ENCODE peak calls at places on chromosome 9, in ten cellular contexts. A, H, Y, J, G, T, C, R, X and W are unnamed samples. For H3K4me1, the result is how much of the 10 kb centered on the place peaks cover.

GRCh38 chr9:33029106-33029788 is 4.2 kb downstream of the DNAJA1 start:
- DNase-seq in A (no peak), H (no peak), Y (no peak), J (no peak), G (no peak), T (no peak), C (no peak), R (no peak), X (no peak), W (no peak)

GRCh38 chr9:120542701-120543490 is 37.1 kb downstream of the CDK5RAP2 start:
- DNase-seq in A (no peak), H (no peak), Y (no peak), J (no peak), G (no peak), T (no peak), C (no peak), R (no peak), X (no peak), W (no peak)

GRCh38 chr9:111094433-111095421 is 56.5 kb upstream of the LPAR1 start:
- DNase-seq in A (peak), H (peak), Y (peak), J (no peak), G (peak), T (no peak), C (no peak), R (no peak), X (no peak), W (no peak)

GRCh38 chr9:127539259-127539981 is 72.7 kb upstream of the STXBP1 start:
- DNase-seq in A (no peak), H (no peak), Y (no peak), J (no peak), G (no peak), T (no peak), C (no peak), R (no peak), X (peak), W (no peak)

GRCh38 chr9:106718996-106719395 is 144.0 kb upstream of the ZNF462 start:
- DNase-seq in A (no peak), H (no peak), Y (no peak), J (no peak), G (no peak), T (no peak), C (no peak), R (no peak), X (no peak), W (no peak)

GRCh38 chr9:13358128-13358527 is 78.6 kb upstream of the MPDZ start:
- DNase-seq in A (no peak), H (no peak), Y (no peak), J (no peak), G (no peak), T (no peak), C (no peak), R (no peak), X (no peak), W (no peak)

GRCh38 chr9:81687521-81688261 is 1.7 kb downstream of the TLE1 start:
- DNase-seq in A (peak), H (peak), Y (peak), J (peak), G (peak), T (peak), C (no peak), R (peak), X (no peak), W (peak)

GRCh38 chr9:131018621-131019020 is 9.6 kb downstream of the LAMC3 start:
- DNase-seq in A (no peak), H (no peak), Y (no peak), J (no peak), G (no peak), T (no peak), C (no peak), R (no peak), X (no peak), W (no peak)

GRCh38 chr9:96217358-96217755 is 84.6 kb downstream of the HSD17B3 start:
- DNase-seq in A (peak), H (no peak), Y (peak), J (peak), G (no peak), T (no peak), C (no peak), R (peak), X (no peak), W (peak)

GRCh38 chr9:108910914-108911313 is 23.0 kb downstream of the ELP1 start:
- DNase-seq in A (no peak), H (no peak), Y (no peak), J (no peak), G (no peak), T (no peak), C (no peak), R (no peak), X (no peak), W (no peak)

GRCh38 chr9:116360974-116361373 is 207.4 kb downstream of the PAPPA start:
- DNase-seq in A (no peak), H (no peak), Y (no peak), J (no peak), G (no peak), T (no peak), C (no peak), R (no peak), X (no peak), W (no peak)

GRCh38 chr9:88521308-88521707 is 13.7 kb upstream of the NXNL2 start:
- DNase-seq in A (no peak), H (no peak), Y (no peak), J (no peak), G (no peak), T (no peak), C (no peak), R (no peak), X (no peak), W (no peak)

GRCh38 chr9:74742792-74743389 is 144.8 kb downstream of the TRPM6 start:
- DNase-seq in A (no peak), H (peak), Y (peak), J (peak), G (peak), T (no peak), C (no peak), R (no peak), X (peak), W (no peak)

GRCh38 chr9:93302586-93303257 is 118.8 kb downstream of the WNK2 start:
- DNase-seq in A (peak), H (peak), Y (peak), J (peak), G (peak), T (peak), C (no peak), R (no peak), X (peak), W (peak)

GRCh38 chr9:6538666-6539071 is 106.9 kb downstream of the GLDC start:
- DNase-seq in A (no peak), H (no peak), Y (no peak), J (no peak), G (no peak), T (no peak), C (no peak), R (no peak), X (no peak), W (no peak)

GRCh38 chr9:93304574-93305496 is 120.9 kb downstream of the WNK2 start:
- DNase-seq in A (peak), H (peak), Y (peak), J (peak), G (peak), T (peak), C (peak), R (no peak), X (peak), W (peak)

GRCh38 chr9:101072259-101072658 is 43.7 kb downstream of the PLPPR1 start:
- DNase-seq in A (no peak), H (no peak), Y (no peak), J (no peak), G (no peak), T (no peak), C (no peak), R (no peak), X (no peak), W (no peak)

GRCh38 chr9:92507496-92507895 is 25.2 kb upstream of the ASPN start:
- DNase-seq in A (no peak), H (no peak), Y (no peak), J (peak), G (no peak), T (no peak), C (no peak), R (no peak), X (no peak), W (no peak)

GRCh38 chr9:99012957-99013512 is 69.3 kb downstream of the COL15A1 start:
- DNase-seq in A (no peak), H (no peak), Y (no peak), J (no peak), G (no peak), T (no peak), C (no peak), R (no peak), X (peak), W (no peak)

GRCh38 chr9:70479880-70480291 is 65.4 kb upstream of the KLF9 start:
- DNase-seq in A (peak), H (no peak), Y (peak), J (peak), G (no peak), T (peak), C (peak), R (no peak), X (no peak), W (peak)

GRCh38 chr9:77800924-77801551 is 152.9 kb upstream of the GNA14 start:
- DNase-seq in A (no peak), H (no peak), Y (no peak), J (no peak), G (no peak), T (no peak), C (no peak), R (no peak), X (no peak), W (no peak)

GRCh38 chr9:136133191-136133958 is 14.7 kb upstream of the TMEM250 start:
- DNase-seq in A (no peak), H (peak), Y (no peak), J (peak), G (no peak), T (no peak), C (no peak), R (peak), X (peak), W (peak)

GRCh38 chr9:19988281-19988680 is 199.4 kb upstream of the SLC24A2 start:
- DNase-seq in A (no peak), H (no peak), Y (no peak), J (no peak), G (no peak), T (no peak), C (no peak), R (no peak), X (no peak), W (no peak)

GRCh38 chr9:107731115-107731762 is 241.7 kb upstream of the KLF4 start:
- DNase-seq in A (no peak), H (no peak), Y (no peak), J (no peak), G (no peak), T (no peak), C (no peak), R (no peak), X (no peak), W (no peak)

GRCh38 chr9:37650299-37650872 is 368 bp upstream of the FRMPD1 start:
- DNase-seq in A (no peak), H (no peak), Y (no peak), J (no peak), G (no peak), T (no peak), C (no peak), R (peak), X (no peak), W (no peak)
- H3K4me3 ChIP-seq in A (no peak), H (peak), Y (peak), J (no peak), G (no peak), T (peak), C (peak), R (peak), X (no peak), W (peak)

GRCh38 chr9:37370282-37370681 is 52.2 kb upstream of the GRHPR start:
- DNase-seq in A (no peak), H (no peak), Y (no peak), J (no peak), G (no peak), T (no peak), C (no peak), R (no peak), X (no peak), W (no peak)
- H3K4me1 ChIP-seq in A (under half), H (under half), Y (under half), J (under half), G (under half), T (under half), C (under half), R (under half), X (under half), W (under half)

DNA sequence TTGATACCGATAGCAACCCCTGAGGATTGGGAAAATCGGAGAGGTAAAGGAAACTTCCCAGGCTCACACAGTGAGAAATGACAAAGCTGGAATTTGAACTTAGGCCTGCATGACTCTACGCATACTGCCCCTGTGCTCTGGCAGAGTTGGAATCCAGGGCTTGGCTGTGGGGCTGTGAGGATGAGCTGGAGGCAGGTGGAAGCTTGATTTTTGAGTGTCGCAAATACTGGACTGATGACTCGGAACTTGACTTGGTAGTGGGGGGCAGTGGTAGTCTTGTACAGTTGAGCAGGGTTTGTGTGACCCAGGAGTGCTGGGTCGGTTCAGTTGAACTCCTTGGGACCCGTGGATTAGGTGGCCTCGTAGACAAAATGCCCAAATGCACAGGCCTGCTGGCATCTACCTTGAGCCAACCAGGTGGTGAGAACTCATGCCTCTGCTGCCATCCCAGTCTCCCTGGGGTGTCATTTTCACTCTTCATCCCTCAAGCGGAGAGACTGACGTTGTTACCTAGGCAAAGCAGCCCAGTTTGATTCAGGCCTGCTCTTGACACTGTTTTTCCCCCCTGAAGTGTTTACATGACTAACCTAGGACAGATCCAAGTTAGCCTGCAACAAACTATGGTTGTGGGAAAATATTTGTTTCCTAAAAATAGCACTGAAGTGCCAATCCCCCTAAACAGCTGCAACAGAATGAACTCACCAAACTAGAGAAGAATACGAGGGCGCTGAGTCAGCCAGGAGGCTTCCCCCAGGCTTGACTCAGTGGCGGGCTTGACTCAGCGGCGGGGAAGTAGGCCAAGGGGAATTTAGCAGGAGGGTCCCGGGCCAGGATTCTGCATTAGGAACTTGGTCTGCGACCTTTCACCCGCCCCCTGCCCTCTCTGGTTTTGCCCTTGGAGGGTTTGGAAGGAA is 45.7 kb upstream of the ORM1 start:
- DNase-seq in A (peak), H (no peak), Y (no peak), J (no peak), G (no peak), T (no peak), C (no peak), R (no peak), X (no peak), W (peak)
- TF ChIP-seq EP300 in A (no peak), H (no peak), Y (no peak), J (no peak), G (no peak), T (no peak), C (no peak), R (no peak), X (no peak), W (no peak)

GRCh38 chr9:22208846-22209585 is 199.9 kb upstream of the CDKN2B start:
- DNase-seq in A (no peak), H (no peak), Y (no peak), J (no peak), G (no peak), T (no peak), C (no peak), R (no peak), X (no peak), W (no peak)
- H3K4me3 ChIP-seq in A (no peak), H (no peak), Y (no peak), J (no peak), G (no peak), T (no peak), C (no peak), R (no peak), X (no peak), W (no peak)

DNA sequence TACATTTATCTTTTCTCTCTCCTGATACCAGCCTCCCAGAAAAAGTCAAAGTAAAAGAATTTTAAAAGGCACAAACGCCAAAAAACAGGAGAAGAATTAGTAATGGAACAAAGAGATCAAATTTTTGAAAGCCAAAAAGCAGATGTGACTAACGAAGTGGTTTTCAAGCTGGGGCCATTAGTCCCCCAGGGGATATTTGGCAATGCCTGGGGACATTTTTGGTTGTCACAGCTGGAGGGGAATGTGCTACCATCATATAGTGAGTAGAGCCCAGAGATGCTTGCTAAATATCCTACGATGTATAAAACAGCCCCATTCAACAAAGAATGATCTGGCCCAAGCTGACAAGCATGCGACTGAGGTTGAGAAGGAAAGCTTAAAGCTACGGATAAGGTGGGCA is 269.2 kb downstream of the DENND1A start:
- DNase-seq in A (no peak), H (no peak), Y (no peak), J (no peak), G (no peak), T (no peak), C (no peak), R (no peak), X (no peak), W (no peak)
- H3K4me1 ChIP-seq in A (under half), H (under half), Y (under half), J (under half), G (under half), T (under half), C (under half), R (under half), X (under half), W (under half)

GRCh38 chr9:132055756-132056155 is 23.9 kb downstream of the MED27 start:
- DNase-seq in A (no peak), H (no peak), Y (no peak), J (no peak), G (no peak), T (no peak), C (no peak), R (no peak), X (no peak), W (no peak)
- TF ChIP-seq EP300 in A (no peak), H (no peak), Y (no peak), J (no peak), G (no peak), T (no peak), C (no peak), R (no peak), X (no peak), W (no peak)